ENCODE peak calls at places on chromosomes 11 and 22, in eight cellular contexts. Z is hepatic stellate cell; J is NCI-H1105 treated with DMSO at 0.1 percent for 48 hours; B is HCEC 1CT; C is ecto neural progenitor cell; O is NCI-H1436; S is naive thymus-derived CD8-positive, alpha-beta T cell; I is ELR. U is an unnamed sample.

GRCh38 chr11:13595166-13595565 is 73.3 kb upstream of the FAR1 start:
- DNase-seq in I (peak), J (no peak), Z (no peak), C (no peak), O (no peak), S (no peak), B (peak), U (no peak)

GRCh38 chr11:64056213-64056785 is 20.6 kb downstream of the FLRT1 start:
- DNase-seq in B (no peak), S (no peak), C (no peak), O (peak), Z (no peak), I (no peak), J (no peak), U (no peak)

GRCh38 chr11:117898059-117898458 is 21.6 kb upstream of the FXYD6 start:
- DNase-seq in B (no peak), I (no peak), S (no peak), J (no peak), C (no peak), Z (no peak), O (no peak), U (no peak)

GRCh38 chr22:46057206-46057605 is 80.2 kb upstream of the WNT7B start:
- DNase-seq in J (peak), S (no peak), I (peak), O (no peak), Z (no peak), B (peak), C (no peak), U (no peak)

GRCh38 chr11:9285850-9286587 is 20.9 kb upstream of the DENND5A start:
- DNase-seq in I (no peak), Z (no peak), O (no peak), B (no peak), S (no peak), J (no peak), C (no peak), U (peak)

GRCh38 chr11:23778971-23779370 is 717.9 kb upstream of the LUZP2 start:
- DNase-seq in C (no peak), S (no peak), O (no peak), J (no peak), I (peak), Z (no peak), B (no peak), U (no peak)

GRCh38 chr11:91796999-91797398 is 427.6 kb upstream of the FAT3 start:
- DNase-seq in B (no peak), J (no peak), I (no peak), Z (no peak), S (no peak), C (no peak), O (no peak), U (no peak)

GRCh38 chr11:8699903-8700302 is 17.3 kb downstream of the RPL27A start:
- DNase-seq in O (no peak), S (no peak), C (no peak), I (peak), Z (peak), J (no peak), B (no peak), U (no peak)

GRCh38 chr11:64062185-64063039 is 26.7 kb downstream of the FLRT1 start:
- DNase-seq in J (no peak), C (no peak), I (no peak), O (no peak), Z (no peak), B (no peak), S (no peak), U (no peak)

GRCh38 chr11:130886704-130887103 is 29.6 kb downstream of the SNX19 start:
- DNase-seq in Z (no peak), O (no peak), B (no peak), S (no peak), C (no peak), J (no peak), I (peak), U (no peak)

GRCh38 chr22:36330655-36331305 is 57.0 kb downstream of the MYH9 start:
- DNase-seq in J (no peak), O (no peak), S (no peak), I (peak), Z (peak), B (peak), C (no peak), U (no peak)

GRCh38 chr11:116339306-116339705 is 433.5 kb downstream of the BUD13 start:
- DNase-seq in Z (no peak), S (no peak), C (peak), I (no peak), B (no peak), J (no peak), O (no peak), U (peak)

GRCh38 chr11:83159901-83160865 is 3.3 kb downstream of the PCF11 start:
- DNase-seq in J (no peak), S (peak), O (no peak), C (no peak), B (peak), Z (peak), I (peak), U (no peak)

GRCh38 chr11:107576497-107577086 is 11.1 kb upstream of the ALKBH8 start:
- DNase-seq in S (peak), B (peak), I (peak), O (no peak), Z (no peak), C (no peak), J (peak), U (no peak)

GRCh38 chr11:1780700-1781592 is 17.2 kb upstream of the CTSD start:
- DNase-seq in B (no peak), I (no peak), C (peak), O (no peak), J (no peak), Z (no peak), S (no peak), U (no peak)

GRCh38 chr11:43760902-43761301 is 80.4 kb downstream of the HSD17B12 start:
- DNase-seq in O (no peak), J (no peak), S (no peak), I (no peak), Z (no peak), B (no peak), C (no peak), U (no peak)

U was measured in type B pancreatic cell.